ENCODE peak calls at places on chromosomes 13 and 19, in four cellular contexts. N is HepG2, F is K562, O is GM12878. D is an unnamed sample.

GRCh38 chr13:113138792-113139551 is 16.4 kb downstream of the F10 start:
- DNase-seq in N (peak), F (no peak), O (no peak), D (no peak)

GRCh38 chr13:42996584-42996983 is 4.5 kb upstream of the EPSTI1 start:
- DNase-seq in N (peak), F (no peak), O (no peak), D (no peak)

GRCh38 chr13:112165712-112166111 is 98.8 kb downstream of the SOX1 start:
- DNase-seq in N (no peak), F (no peak), O (no peak), D (no peak)

GRCh38 chr19:22600690-22601648 is 33.2 kb upstream of the ZNF492 start:
- DNase-seq in N (no peak), F (no peak), O (no peak), D (no peak)

GRCh38 chr19:49217382-49217781 is 59.8 kb downstream of the TRPM4 start:
- DNase-seq in N (no peak), F (no peak), O (no peak), D (no peak)

GRCh38 chr19:17601683-17602082 is 46.2 kb downstream of the COLGALT1 start:
- DNase-seq in N (no peak), F (no peak), O (no peak), D (no peak)

GRCh38 chr13:96984061-96984508 is 10.2 kb downstream of the OXGR1 start:
- DNase-seq in N (no peak), F (no peak), O (peak), D (peak)

GRCh38 chr13:24270639-24271131 is 38.7 kb upstream of the C1QTNF9 start:
- DNase-seq in N (peak), F (no peak), O (peak), D (no peak)

GRCh38 chr19:4064073-4064550 is 2.6 kb downstream of the ZBTB7A start:
- DNase-seq in N (no peak), F (no peak), O (no peak), D (no peak)

GRCh38 chr13:60690607-60691006 is 293.6 kb downstream of the TDRD3 start:
- DNase-seq in N (no peak), F (no peak), O (no peak), D (no peak)

GRCh38 chr13:51760592-51760991 is 43.4 kb downstream of the DHRS12 start:
- DNase-seq in N (no peak), F (no peak), O (no peak), D (no peak)

GRCh38 chr13:97276862-97277269 is 54.7 kb downstream of the MBNL2 start:
- DNase-seq in N (no peak), F (no peak), O (no peak), D (no peak)

GRCh38 chr19:56137405-56137804 is 3.7 kb upstream of the ZNF444 start:
- DNase-seq in N (no peak), F (no peak), O (no peak), D (no peak)

GRCh38 chr13:67299072-67299635 is 69.0 kb upstream of the PCDH9 start:
- DNase-seq in N (no peak), F (no peak), O (no peak), D (no peak)

GRCh38 chr19:55069137-55069858 is 6.3 kb upstream of the RDH13 start:
- DNase-seq in N (no peak), F (peak), O (no peak), D (peak)

GRCh38 chr13:98557934-98558630 is 18.8 kb downstream of the STK24 start:
- DNase-seq in N (no peak), F (no peak), O (no peak), D (no peak)

GRCh38 chr13:87893186-87893585 is 222.0 kb downstream of the SLITRK5 start:
- DNase-seq in N (no peak), F (no peak), O (no peak), D (no peak)

GRCh38 chr19:54209058-54209747 is 8.5 kb downstream of the RPS9 start:
- DNase-seq in N (no peak), F (no peak), O (no peak), D (peak)

GRCh38 chr13:93270769-93271753 is 44.5 kb downstream of the GPC6 start:
- DNase-seq in N (peak), F (no peak), O (no peak), D (no peak)
- TF ChIP-seq ETV6 in N (no peak), F (no peak), O (no peak), D (no peak)

GRCh38 chr19:9295411-9295849 is 14.2 kb downstream of the ZNF699 start:
- DNase-seq in N (no peak), F (no peak), O (no peak), D (no peak)

GRCh38 chr19:9296336-9296735 is 13.3 kb downstream of the ZNF699 start:
- DNase-seq in N (no peak), F (no peak), O (no peak), D (no peak)
- TF ChIP-seq MAX in N (no peak), F (no peak), O (no peak), D (no peak)

GRCh38 chr19:5913739-5914357 is at the start of gene CAPS:
- DNase-seq in N (peak), F (no peak), O (no peak), D (no peak)
- TF ChIP-seq ETV6 in N (no peak), F (no peak), O (no peak), D (no peak)

GRCh38 chr19:48121909-48122371 is 11.3 kb upstream of the PLA2G4C start:
- DNase-seq in N (no peak), F (no peak), O (peak), D (no peak)
- TF ChIP-seq MAX in N (no peak), F (no peak), O (no peak), D (no peak)

GRCh38 chr19:46787331-46788100 is 878 bp downstream of the SLC1A5 start:
- DNase-seq in N (peak), F (no peak), O (no peak), D (peak)
- TF ChIP-seq ETV6 in N (no peak), F (no peak), O (no peak), D (peak)

GRCh38 chr13:35448465-35448864 is 28.0 kb downstream of the MAB21L1 start:
- DNase-seq in N (no peak), F (no peak), O (no peak), D (no peak)
- TF ChIP-seq MAX in N (no peak), F (no peak), O (no peak), D (no peak)

D was measured in WTC11.